ENCODE peak calls at places on chromosomes 13 and 19, in eight cellular contexts. One of them, this sample, is unnamed.

GRCh38 chr13:112068531-112069062 is 1.6 kb downstream of the SOX1 start:
- DNase-seq in psoas muscle: no peak
- DNase-seq in cardiac fibroblast: no peak
- DNase-seq in Daoy: no peak
- DNase-seq in head of caudate nucleus: no peak
- DNase-seq in activated CD8-positive, alpha-beta memory T cell treated with anti-CD3 and anti-CD28 coated beads for 1 hour: no peak
- DNase-seq in activated CD4-positive, alpha-beta T cell treated with anti-CD3 and anti-CD28 coated beads, Interleukin-2, amount 50 U/mL, for 1 hour: no peak
- DNase-seq in NCI-H345: no peak
- DNase-seq in this sample: no peak

GRCh38 chr19:32373614-32374295 is 28.3 kb downstream of the ZNF507 start:
- DNase-seq in activated CD8-positive, alpha-beta memory T cell treated with anti-CD3 and anti-CD28 coated beads for 1 hour: no peak
- DNase-seq in cardiac fibroblast: peak
- DNase-seq in head of caudate nucleus: no peak
- DNase-seq in activated CD4-positive, alpha-beta T cell treated with anti-CD3 and anti-CD28 coated beads, Interleukin-2, amount 50 U/mL, for 1 hour: no peak
- DNase-seq in psoas muscle: no peak
- DNase-seq in Daoy: peak
- DNase-seq in NCI-H345: peak
- DNase-seq in this sample: peak

GRCh38 chr19:8430650-8431049 is 14.1 kb upstream of the HNRNPM start:
- DNase-seq in psoas muscle: no peak
- DNase-seq in head of caudate nucleus: no peak
- DNase-seq in activated CD8-positive, alpha-beta memory T cell treated with anti-CD3 and anti-CD28 coated beads for 1 hour: no peak
- DNase-seq in cardiac fibroblast: no peak
- DNase-seq in Daoy: no peak
- DNase-seq in activated CD4-positive, alpha-beta T cell treated with anti-CD3 and anti-CD28 coated beads, Interleukin-2, amount 50 U/mL, for 1 hour: no peak
- DNase-seq in NCI-H345: no peak
- DNase-seq in this sample: no peak

GRCh38 chr19:17909017-17909732 is 23.6 kb upstream of the CCDC124 start:
- DNase-seq in activated CD4-positive, alpha-beta T cell treated with anti-CD3 and anti-CD28 coated beads, Interleukin-2, amount 50 U/mL, for 1 hour: no peak
- DNase-seq in psoas muscle: no peak
- DNase-seq in Daoy: no peak
- DNase-seq in activated CD8-positive, alpha-beta memory T cell treated with anti-CD3 and anti-CD28 coated beads for 1 hour: no peak
- DNase-seq in cardiac fibroblast: no peak
- DNase-seq in head of caudate nucleus: no peak
- DNase-seq in NCI-H345: no peak
- DNase-seq in this sample: no peak

GRCh38 chr19:5718032-5718578 is 1.8 kb downstream of the LONP1 start:
- DNase-seq in activated CD4-positive, alpha-beta T cell treated with anti-CD3 and anti-CD28 coated beads, Interleukin-2, amount 50 U/mL, for 1 hour: no peak
- DNase-seq in cardiac fibroblast: peak
- DNase-seq in Daoy: peak
- DNase-seq in head of caudate nucleus: no peak
- DNase-seq in activated CD8-positive, alpha-beta memory T cell treated with anti-CD3 and anti-CD28 coated beads for 1 hour: no peak
- DNase-seq in psoas muscle: no peak
- DNase-seq in NCI-H345: no peak
- DNase-seq in this sample: no peak

GRCh38 chr19:15498156-15498858 is 10.0 kb upstream of the CYP4F22 start:
- DNase-seq in Daoy: no peak
- DNase-seq in psoas muscle: no peak
- DNase-seq in cardiac fibroblast: no peak
- DNase-seq in NCI-H345: no peak
- DNase-seq in activated CD8-positive, alpha-beta memory T cell treated with anti-CD3 and anti-CD28 coated beads for 1 hour: no peak
- DNase-seq in activated CD4-positive, alpha-beta T cell treated with anti-CD3 and anti-CD28 coated beads, Interleukin-2, amount 50 U/mL, for 1 hour: no peak
- DNase-seq in head of caudate nucleus: no peak
- DNase-seq in this sample: no peak

GRCh38 chr19:16216744-16217670 is 19.3 kb downstream of the AP1M1 start:
- DNase-seq in activated CD4-positive, alpha-beta T cell treated with anti-CD3 and anti-CD28 coated beads, Interleukin-2, amount 50 U/mL, for 1 hour: peak
- DNase-seq in cardiac fibroblast: no peak
- DNase-seq in psoas muscle: no peak
- DNase-seq in activated CD8-positive, alpha-beta memory T cell treated with anti-CD3 and anti-CD28 coated beads for 1 hour: no peak
- DNase-seq in Daoy: no peak
- DNase-seq in NCI-H345: peak
- DNase-seq in head of caudate nucleus: no peak
- DNase-seq in this sample: no peak

GRCh38 chr19:18351544-18351943 is 11.1 kb downstream of the PGPEP1 start:
- DNase-seq in activated CD4-positive, alpha-beta T cell treated with anti-CD3 and anti-CD28 coated beads, Interleukin-2, amount 50 U/mL, for 1 hour: no peak
- DNase-seq in Daoy: no peak
- DNase-seq in NCI-H345: no peak
- DNase-seq in activated CD8-positive, alpha-beta memory T cell treated with anti-CD3 and anti-CD28 coated beads for 1 hour: no peak
- DNase-seq in psoas muscle: no peak
- DNase-seq in cardiac fibroblast: no peak
- DNase-seq in head of caudate nucleus: no peak
- DNase-seq in this sample: no peak

GRCh38 chr19:34171539-34171876 is 796 bp upstream of the LSM14A start:
- DNase-seq in head of caudate nucleus: no peak
- DNase-seq in cardiac fibroblast: peak
- DNase-seq in NCI-H345: no peak
- DNase-seq in Daoy: peak
- DNase-seq in activated CD8-positive, alpha-beta memory T cell treated with anti-CD3 and anti-CD28 coated beads for 1 hour: no peak
- DNase-seq in activated CD4-positive, alpha-beta T cell treated with anti-CD3 and anti-CD28 coated beads, Interleukin-2, amount 50 U/mL, for 1 hour: no peak
- DNase-seq in psoas muscle: no peak
- DNase-seq in this sample: no peak

GRCh38 chr19:10114651-10115391 is 3.3 kb downstream of the P2RY11 start:
- DNase-seq in head of caudate nucleus: no peak
- DNase-seq in psoas muscle: peak
- DNase-seq in NCI-H345: no peak
- DNase-seq in activated CD4-positive, alpha-beta T cell treated with anti-CD3 and anti-CD28 coated beads, Interleukin-2, amount 50 U/mL, for 1 hour: no peak
- DNase-seq in activated CD8-positive, alpha-beta memory T cell treated with anti-CD3 and anti-CD28 coated beads for 1 hour: no peak
- DNase-seq in Daoy: peak
- DNase-seq in cardiac fibroblast: peak
- DNase-seq in this sample: no peak

GRCh38 chr19:13150187-13150918 is at the start of the genes IER2 and STX10:
- DNase-seq in Daoy: peak
- DNase-seq in activated CD4-positive, alpha-beta T cell treated with anti-CD3 and anti-CD28 coated beads, Interleukin-2, amount 50 U/mL, for 1 hour: peak
- DNase-seq in cardiac fibroblast: peak
- DNase-seq in activated CD8-positive, alpha-beta memory T cell treated with anti-CD3 and anti-CD28 coated beads for 1 hour: peak
- DNase-seq in head of caudate nucleus: peak
- DNase-seq in psoas muscle: peak
- DNase-seq in NCI-H345: peak
- DNase-seq in this sample: peak

GRCh38 chr19:1567848-1568227 is 287 bp downstream of the MEX3D start:
- DNase-seq in activated CD4-positive, alpha-beta T cell treated with anti-CD3 and anti-CD28 coated beads, Interleukin-2, amount 50 U/mL, for 1 hour: no peak
- DNase-seq in activated CD8-positive, alpha-beta memory T cell treated with anti-CD3 and anti-CD28 coated beads for 1 hour: no peak
- DNase-seq in cardiac fibroblast: no peak
- DNase-seq in psoas muscle: no peak
- DNase-seq in head of caudate nucleus: no peak
- DNase-seq in Daoy: no peak
- DNase-seq in NCI-H345: no peak
- DNase-seq in this sample: no peak

GRCh38 chr19:4051175-4052101 is 15.3 kb downstream of the ZBTB7A start:
- DNase-seq in Daoy: peak
- DNase-seq in psoas muscle: peak
- DNase-seq in activated CD8-positive, alpha-beta memory T cell treated with anti-CD3 and anti-CD28 coated beads for 1 hour: no peak
- DNase-seq in head of caudate nucleus: no peak
- DNase-seq in activated CD4-positive, alpha-beta T cell treated with anti-CD3 and anti-CD28 coated beads, Interleukin-2, amount 50 U/mL, for 1 hour: no peak
- DNase-seq in cardiac fibroblast: peak
- DNase-seq in NCI-H345: no peak
- DNase-seq in this sample: no peak

GRCh38 chr19:16062789-16063188 is 13.5 kb upstream of the TPM4 start:
- DNase-seq in cardiac fibroblast: peak
- DNase-seq in psoas muscle: no peak
- DNase-seq in NCI-H345: peak
- DNase-seq in activated CD4-positive, alpha-beta T cell treated with anti-CD3 and anti-CD28 coated beads, Interleukin-2, amount 50 U/mL, for 1 hour: peak
- DNase-seq in activated CD8-positive, alpha-beta memory T cell treated with anti-CD3 and anti-CD28 coated beads for 1 hour: no peak
- DNase-seq in Daoy: peak
- DNase-seq in head of caudate nucleus: peak
- DNase-seq in this sample: no peak

GRCh38 chr19:28633223-28634030 is 579.5 kb downstream of the UQCRFS1 start:
- DNase-seq in Daoy: peak
- DNase-seq in psoas muscle: peak
- DNase-seq in activated CD8-positive, alpha-beta memory T cell treated with anti-CD3 and anti-CD28 coated beads for 1 hour: peak
- DNase-seq in NCI-H345: peak
- DNase-seq in head of caudate nucleus: no peak
- DNase-seq in activated CD4-positive, alpha-beta T cell treated with anti-CD3 and anti-CD28 coated beads, Interleukin-2, amount 50 U/mL, for 1 hour: peak
- DNase-seq in cardiac fibroblast: peak
- DNase-seq in this sample: peak

GRCh38 chr19:15445807-15446376 is 3.9 kb downstream of the WIZ start:
- DNase-seq in NCI-H345: no peak
- DNase-seq in activated CD8-positive, alpha-beta memory T cell treated with anti-CD3 and anti-CD28 coated beads for 1 hour: no peak
- DNase-seq in Daoy: no peak
- DNase-seq in psoas muscle: peak
- DNase-seq in cardiac fibroblast: no peak
- DNase-seq in head of caudate nucleus: no peak
- DNase-seq in activated CD4-positive, alpha-beta T cell treated with anti-CD3 and anti-CD28 coated beads, Interleukin-2, amount 50 U/mL, for 1 hour: no peak
- DNase-seq in this sample: no peak

GRCh38 chr13:33657274-33657673 is 160.7 kb upstream of the RFC3 start:
- DNase-seq in activated CD4-positive, alpha-beta T cell treated with anti-CD3 and anti-CD28 coated beads, Interleukin-2, amount 50 U/mL, for 1 hour: no peak
- DNase-seq in psoas muscle: no peak
- DNase-seq in activated CD8-positive, alpha-beta memory T cell treated with anti-CD3 and anti-CD28 coated beads for 1 hour: no peak
- DNase-seq in Daoy: no peak
- DNase-seq in NCI-H345: no peak
- DNase-seq in head of caudate nucleus: no peak
- DNase-seq in cardiac fibroblast: no peak
- DNase-seq in this sample: no peak

GRCh38 chr13:24784319-24784718 is 20.4 kb downstream of the RNF17 start:
- DNase-seq in Daoy: no peak
- DNase-seq in head of caudate nucleus: no peak
- DNase-seq in activated CD8-positive, alpha-beta memory T cell treated with anti-CD3 and anti-CD28 coated beads for 1 hour: no peak
- DNase-seq in activated CD4-positive, alpha-beta T cell treated with anti-CD3 and anti-CD28 coated beads, Interleukin-2, amount 50 U/mL, for 1 hour: no peak
- DNase-seq in cardiac fibroblast: no peak
- DNase-seq in psoas muscle: no peak
- DNase-seq in NCI-H345: no peak
- DNase-seq in this sample: no peak

GRCh38 chr19:43628646-43629326 is 9.4 kb upstream of the ZNF428 start:
- DNase-seq in cardiac fibroblast: no peak
- DNase-seq in NCI-H345: no peak
- DNase-seq in head of caudate nucleus: no peak
- DNase-seq in activated CD8-positive, alpha-beta memory T cell treated with anti-CD3 and anti-CD28 coated beads for 1 hour: no peak
- DNase-seq in activated CD4-positive, alpha-beta T cell treated with anti-CD3 and anti-CD28 coated beads, Interleukin-2, amount 50 U/mL, for 1 hour: no peak
- DNase-seq in Daoy: no peak
- DNase-seq in psoas muscle: no peak
- DNase-seq in this sample: no peak

GRCh38 chr19:16598848-16599247 is 26.6 kb upstream of the SLC35E1 start:
- DNase-seq in psoas muscle: no peak
- DNase-seq in NCI-H345: no peak
- DNase-seq in activated CD8-positive, alpha-beta memory T cell treated with anti-CD3 and anti-CD28 coated beads for 1 hour: no peak
- DNase-seq in activated CD4-positive, alpha-beta T cell treated with anti-CD3 and anti-CD28 coated beads, Interleukin-2, amount 50 U/mL, for 1 hour: no peak
- DNase-seq in cardiac fibroblast: no peak
- DNase-seq in head of caudate nucleus: no peak
- DNase-seq in Daoy: no peak
- DNase-seq in this sample: no peak

GRCh38 chr13:50611117-50611781 is 232.2 kb downstream of the DLEU7 start:
- DNase-seq in psoas muscle: no peak
- DNase-seq in NCI-H345: no peak
- DNase-seq in cardiac fibroblast: no peak
- DNase-seq in head of caudate nucleus: no peak
- DNase-seq in activated CD8-positive, alpha-beta memory T cell treated with anti-CD3 and anti-CD28 coated beads for 1 hour: no peak
- DNase-seq in Daoy: no peak
- DNase-seq in activated CD4-positive, alpha-beta T cell treated with anti-CD3 and anti-CD28 coated beads, Interleukin-2, amount 50 U/mL, for 1 hour: no peak
- DNase-seq in this sample: no peak

GRCh38 chr19:42369433-42370067 is 20.5 kb downstream of the CNFN start:
- DNase-seq in activated CD8-positive, alpha-beta memory T cell treated with anti-CD3 and anti-CD28 coated beads for 1 hour: no peak
- DNase-seq in head of caudate nucleus: no peak
- DNase-seq in psoas muscle: no peak
- DNase-seq in cardiac fibroblast: no peak
- DNase-seq in Daoy: no peak
- DNase-seq in activated CD4-positive, alpha-beta T cell treated with anti-CD3 and anti-CD28 coated beads, Interleukin-2, amount 50 U/mL, for 1 hour: no peak
- DNase-seq in NCI-H345: no peak
- DNase-seq in this sample: no peak

GRCh38 chr13:52846567-52847321 is 1.7 kb downstream of the PCDH8 start:
- DNase-seq in NCI-H345: no peak
- DNase-seq in head of caudate nucleus: peak
- DNase-seq in cardiac fibroblast: no peak
- DNase-seq in psoas muscle: peak
- DNase-seq in activated CD4-positive, alpha-beta T cell treated with anti-CD3 and anti-CD28 coated beads, Interleukin-2, amount 50 U/mL, for 1 hour: no peak
- DNase-seq in Daoy: peak
- DNase-seq in activated CD8-positive, alpha-beta memory T cell treated with anti-CD3 and anti-CD28 coated beads for 1 hour: no peak
- DNase-seq in this sample: no peak

GRCh38 chr19:43224855-43225253 is 19.4 kb upstream of the PSG4 start:
- DNase-seq in activated CD8-positive, alpha-beta memory T cell treated with anti-CD3 and anti-CD28 coated beads for 1 hour: no peak
- DNase-seq in NCI-H345: no peak
- DNase-seq in Daoy: no peak
- DNase-seq in psoas muscle: no peak
- DNase-seq in activated CD4-positive, alpha-beta T cell treated with anti-CD3 and anti-CD28 coated beads, Interleukin-2, amount 50 U/mL, for 1 hour: no peak
- DNase-seq in head of caudate nucleus: no peak
- DNase-seq in cardiac fibroblast: no peak
- DNase-seq in this sample: no peak